ENCODE peak calls at places on chromosomes 5 and 9, in six cellular contexts. O is stimulated activated CD4-positive, alpha-beta T cell treated with anti-CD3 and anti-CD28 coated beads, TNF-alpha, amount 100 ng/mL, for 48 hours; M is IMR-90; R is esophagus squamous epithelium; I is frontal cortex; K is fibroblast of mammary gland. Z is an unnamed sample.

GRCh38 chr5:160312139-160312959 is at the start of gene CCNJL:
- DNase-seq in K (no peak), R (no peak), I (peak; percentile 81), M (peak; percentile 44), O (no peak), Z (no peak)

GRCh38 chr9:127981559-127982121 is 851 bp upstream of the EEIG1 start:
- DNase-seq in K (no peak), O (no peak), R (no peak), I (no peak), M (no peak), Z (no peak)

GRCh38 chr5:98795243-98795642 is 21.8 kb downstream of the RGMB start:
- DNase-seq in O (no peak), K (no peak), M (no peak), I (no peak), R (no peak), Z (no peak)

GRCh38 chr5:119439140-119439625 is 13.1 kb upstream of the HSD17B4 start:
- DNase-seq in R (no peak), I (no peak), M (no peak), O (no peak), K (no peak), Z (no peak)

GRCh38 chr5:41808294-41808693 is 61.9 kb downstream of the OXCT1 start:
- DNase-seq in R (no peak), K (no peak), I (no peak), O (no peak), M (no peak), Z (no peak)

GRCh38 chr5:112681481-112681908 is 56.2 kb upstream of the APC start:
- DNase-seq in K (no peak), I (no peak), R (no peak), M (no peak), O (no peak), Z (no peak)

GRCh38 chr9:84068872-84069271 is 88.3 kb downstream of the RMI1 start:
- DNase-seq in M (no peak), R (no peak), I (no peak), K (no peak), O (no peak), Z (no peak)

GRCh38 chr9:74573792-74574191 is 76.7 kb downstream of the RORB start:
- DNase-seq in I (no peak), K (peak; percentile 12), R (no peak), M (no peak), O (no peak), Z (no peak)

GRCh38 chr9:98807811-98808195 is 333 bp downstream of the GALNT12 start:
- DNase-seq in O (no peak), K (no peak), I (no peak), M (no peak), R (no peak), Z (no peak)

GRCh38 chr9:75185585-75186170 is 97.4 kb downstream of the OSTF1 start:
- DNase-seq in I (no peak), K (peak; percentile 32), M (no peak), O (peak; percentile 51), R (no peak), Z (no peak)

GRCh38 chr9:31089822-31090221 is 1294.6 kb upstream of the ACO1 start:
- DNase-seq in K (peak; percentile 12), O (no peak), M (peak; percentile 0), R (no peak), I (no peak), Z (no peak)

GRCh38 chr5:994272-994607 is 14.4 kb upstream of the NKD2 start:
- DNase-seq in O (no peak), R (no peak), M (no peak), K (no peak), I (no peak), Z (no peak)

GRCh38 chr5:132388244-132389050 is 18.9 kb downstream of the SLC22A5 start:
- DNase-seq in R (no peak), K (peak; percentile 77), O (no peak), M (peak; percentile 73), I (no peak), Z (no peak)

GRCh38 chr5:138914338-138914737 is 39.2 kb upstream of the LRRTM2 start:
- DNase-seq in O (no peak), K (no peak), R (no peak), M (no peak), I (no peak), Z (no peak)

GRCh38 chr5:165457854-165458481 is 1952.5 kb downstream of the MAT2B start:
- DNase-seq in K (peak; percentile 66), R (no peak), O (no peak), M (peak; percentile 55), I (no peak), Z (no peak)

GRCh38 chr5:1193591-1193985 is 7.8 kb upstream of the SLC6A19 start:
- DNase-seq in M (no peak), R (no peak), O (no peak), I (no peak), K (no peak), Z (no peak)

GRCh38 chr5:84191296-84191695 is 193.4 kb downstream of the EDIL3 start:
- DNase-seq in I (no peak), M (peak; percentile 18), K (no peak), O (no peak), R (no peak), Z (no peak)

GRCh38 chr9:137544176-137544755 is 5.9 kb downstream of the PNPLA7 start:
- DNase-seq in K (peak; percentile 85), M (no peak), R (no peak), O (no peak), I (no peak), Z (no peak)

GRCh38 chr9:3828495-3828894 is 302.7 kb upstream of the RFX3 start:
- DNase-seq in M (peak; percentile 67), I (no peak), K (peak; percentile 59), R (no peak), O (no peak), Z (no peak)

GRCh38 chr5:175739973-175740372 is 82.1 kb downstream of the HRH2 start:
- DNase-seq in I (no peak), K (no peak), M (no peak), O (no peak), R (no peak), Z (no peak)

GRCh38 chr9:35826071-35826701 is 2.3 kb downstream of the FAM221B start:
- DNase-seq in I (no peak), O (no peak), M (peak; percentile 73), R (no peak), K (peak; percentile 76), Z (no peak)

GRCh38 chr9:109451311-109452025 is 46.6 kb downstream of the PTPN3 start:
- DNase-seq in I (no peak), R (no peak), M (no peak), O (no peak), K (no peak), Z (no peak)

GRCh38 chr5:109304323-109304722 is 105.5 kb downstream of the PJA2 start:
- DNase-seq in K (no peak), I (no peak), R (no peak), O (no peak), M (no peak), Z (no peak)

GRCh38 chr5:145976431-145977155 is 40.2 kb downstream of the SH3RF2 start:
- DNase-seq in O (no peak), M (peak; percentile 40), I (no peak), R (no peak), K (no peak), Z (no peak)

GRCh38 chr9:134403292-134403681 is 77.0 kb downstream of the RXRA start:
- DNase-seq in K (no peak), R (no peak), O (no peak), M (no peak), I (no peak), Z (no peak)

GRCh38 chr9:35748858-35749514 is at the start of the genes GBA2 and RGP1:
- DNase-seq in I (peak; percentile 84), K (peak; percentile 61), M (peak; percentile 43), R (no peak), O (peak; percentile 68), Z (no peak)

GRCh38 chr9:23803216-23803615 is 22.8 kb downstream of the ELAVL2 start:
- DNase-seq in O (no peak), M (no peak), R (no peak), I (no peak), K (no peak), Z (no peak)

GRCh38 chr9:136016882-136017812 is 56.0 kb upstream of the UBAC1 start:
- DNase-seq in K (no peak), R (no peak), O (no peak), I (no peak), M (no peak), Z (no peak)

GRCh38 chr5:88690619-88691560 is 192.1 kb downstream of the MEF2C start:
- DNase-seq in R (no peak), K (peak; percentile 56), I (peak; percentile 77), M (peak; percentile 50), O (peak; percentile 50), Z (no peak)

GRCh38 chr5:175657593-175658271 is at the start of gene HRH2:
- DNase-seq in R (no peak), K (no peak), I (peak; percentile 56), M (no peak), O (no peak), Z (no peak)

GRCh38 chr5:53858700-53859456 is 298.4 kb downstream of the NDUFS4 start:
- DNase-seq in I (no peak), M (no peak), O (no peak), R (no peak), K (no peak), Z (no peak)

GRCh38 chr5:144183254-144183889 is 12.7 kb downstream of the KCTD16 start:
- DNase-seq in K (peak; percentile 75), O (no peak), I (no peak), R (no peak), M (peak; percentile 85), Z (no peak)

GRCh38 chr5:50702615-50703325 is 36.3 kb downstream of the PARP8 start:
- DNase-seq in K (no peak), M (no peak), I (no peak), R (no peak), O (no peak), Z (no peak)

Z was measured in thoracic aorta.